ENCODE peak calls at places on chromosomes 13 and 19, in nine cellular contexts. One of them, this sample, is unnamed.
A peak's percentile ranks its signal among the peaks of the same experiment; 100 is the strongest.

GRCh38 chr19:55590621-55591020 is 8.7 kb downstream of the FIZ1 start:
- DNase-seq in NCI-H1092: no peak
- DNase-seq in HT-29: peak; percentile 64
- DNase-seq in H1: no peak
- DNase-seq in AG04450: no peak
- DNase-seq in mucosa of gallbladder: no peak
- DNase-seq in cardiac fibroblast: no peak
- DNase-seq in thoracic aorta: no peak
- DNase-seq in AG20443: peak; percentile 25
- DNase-seq in this sample: no peak

GRCh38 chr13:19967619-19968018 is 9.1 kb downstream of the ZMYM2 start:
- DNase-seq in NCI-H1092: no peak
- DNase-seq in HT-29: peak; percentile 29
- DNase-seq in H1: no peak
- DNase-seq in AG04450: no peak
- DNase-seq in mucosa of gallbladder: no peak
- DNase-seq in cardiac fibroblast: no peak
- DNase-seq in thoracic aorta: no peak
- DNase-seq in AG20443: no peak
- DNase-seq in this sample: no peak

GRCh38 chr13:111177081-111177711 is 62.1 kb downstream of the ARHGEF7 start:
- DNase-seq in NCI-H1092: peak; percentile 84
- DNase-seq in HT-29: no peak
- DNase-seq in H1: no peak
- DNase-seq in AG04450: no peak
- DNase-seq in mucosa of gallbladder: peak; percentile 53
- DNase-seq in cardiac fibroblast: peak; percentile 91
- DNase-seq in thoracic aorta: no peak
- DNase-seq in AG20443: no peak
- DNase-seq in this sample: peak; percentile 23

GRCh38 chr19:49677901-49678674 is 1.0 kb downstream of the PRMT1 start:
- DNase-seq in NCI-H1092: peak; percentile 56
- DNase-seq in HT-29: peak; percentile 93
- DNase-seq in H1: peak; percentile 72
- DNase-seq in AG04450: no peak
- DNase-seq in mucosa of gallbladder: peak; percentile 68
- DNase-seq in cardiac fibroblast: peak; percentile 77
- DNase-seq in thoracic aorta: no peak
- DNase-seq in AG20443: peak; percentile 58
- DNase-seq in this sample: peak; percentile 79

GRCh38 chr19:2149980-2150793 is 1.2 kb downstream of the AP3D1 start:
- DNase-seq in NCI-H1092: no peak
- DNase-seq in HT-29: peak; percentile 71
- DNase-seq in H1: no peak
- DNase-seq in AG04450: no peak
- DNase-seq in mucosa of gallbladder: no peak
- DNase-seq in cardiac fibroblast: peak; percentile 19
- DNase-seq in thoracic aorta: no peak
- DNase-seq in AG20443: no peak
- DNase-seq in this sample: no peak

GRCh38 chr13:111654531-111654930 is 334.1 kb downstream of the TEX29 start:
- DNase-seq in NCI-H1092: no peak
- DNase-seq in HT-29: no peak
- DNase-seq in H1: no peak
- DNase-seq in AG04450: no peak
- DNase-seq in mucosa of gallbladder: no peak
- DNase-seq in cardiac fibroblast: no peak
- DNase-seq in thoracic aorta: no peak
- DNase-seq in AG20443: no peak
- DNase-seq in this sample: no peak

GRCh38 chr19:13964776-13965175 is 12.5 kb downstream of the DCAF15 start:
- DNase-seq in NCI-H1092: no peak
- DNase-seq in HT-29: no peak
- DNase-seq in H1: no peak
- DNase-seq in AG04450: no peak
- DNase-seq in mucosa of gallbladder: no peak
- DNase-seq in cardiac fibroblast: no peak
- DNase-seq in thoracic aorta: no peak
- DNase-seq in AG20443: no peak
- DNase-seq in this sample: peak; percentile 78

GRCh38 chr13:101211261-101211660 is 205.0 kb downstream of the NALCN start:
- DNase-seq in NCI-H1092: no peak
- DNase-seq in HT-29: no peak
- DNase-seq in H1: no peak
- DNase-seq in AG04450: no peak
- DNase-seq in mucosa of gallbladder: no peak
- DNase-seq in cardiac fibroblast: peak; percentile 79
- DNase-seq in thoracic aorta: no peak
- DNase-seq in AG20443: peak; percentile 48
- DNase-seq in this sample: peak; percentile 78

GRCh38 chr19:10566658-10567410 is 1.0 kb upstream of the KRI1 start:
- DNase-seq in NCI-H1092: no peak
- DNase-seq in HT-29: no peak
- DNase-seq in H1: no peak
- DNase-seq in AG04450: no peak
- DNase-seq in mucosa of gallbladder: no peak
- DNase-seq in cardiac fibroblast: no peak
- DNase-seq in thoracic aorta: no peak
- DNase-seq in AG20443: no peak
- DNase-seq in this sample: no peak

GRCh38 chr13:107867701-107868661 is 347.4 kb downstream of the LIG4 start:
- DNase-seq in NCI-H1092: peak; percentile 83
- DNase-seq in HT-29: no peak
- DNase-seq in H1: no peak
- DNase-seq in AG04450: no peak
- DNase-seq in mucosa of gallbladder: peak; percentile 36
- DNase-seq in cardiac fibroblast: peak; percentile 29
- DNase-seq in thoracic aorta: no peak
- DNase-seq in AG20443: peak; percentile 51
- DNase-seq in this sample: peak; percentile 25

GRCh38 chr13:71169125-71169524 is 697.9 kb downstream of the DACH1 start:
- DNase-seq in NCI-H1092: peak; percentile 4
- DNase-seq in HT-29: no peak
- DNase-seq in H1: no peak
- DNase-seq in AG04450: no peak
- DNase-seq in mucosa of gallbladder: no peak
- DNase-seq in cardiac fibroblast: no peak
- DNase-seq in thoracic aorta: no peak
- DNase-seq in AG20443: no peak
- DNase-seq in this sample: no peak

GRCh38 chr13:57739791-57740190 is 108.2 kb downstream of the PCDH17 start:
- DNase-seq in NCI-H1092: no peak
- DNase-seq in HT-29: no peak
- DNase-seq in H1: no peak
- DNase-seq in AG04450: no peak
- DNase-seq in mucosa of gallbladder: no peak
- DNase-seq in cardiac fibroblast: peak; percentile 83
- DNase-seq in thoracic aorta: no peak
- DNase-seq in AG20443: no peak
- DNase-seq in this sample: no peak

GRCh38 chr19:10830370-10830769 is 5.6 kb downstream of the TMED1 start:
- DNase-seq in NCI-H1092: no peak
- DNase-seq in HT-29: no peak
- DNase-seq in H1: no peak
- DNase-seq in AG04450: no peak
- DNase-seq in mucosa of gallbladder: no peak
- DNase-seq in cardiac fibroblast: no peak
- DNase-seq in thoracic aorta: no peak
- DNase-seq in AG20443: no peak
- DNase-seq in this sample: no peak

GRCh38 chr19:7333198-7334118 is 15.3 kb upstream of the ARHGEF18 start:
- DNase-seq in NCI-H1092: no peak
- DNase-seq in HT-29: no peak
- DNase-seq in H1: no peak
- DNase-seq in AG04450: no peak
- DNase-seq in mucosa of gallbladder: no peak
- DNase-seq in cardiac fibroblast: peak; percentile 70
- DNase-seq in thoracic aorta: no peak
- DNase-seq in AG20443: no peak
- DNase-seq in this sample: no peak

GRCh38 chr19:13300421-13301030 is 150.3 kb downstream of the IER2 start:
- DNase-seq in NCI-H1092: no peak
- DNase-seq in HT-29: no peak
- DNase-seq in H1: no peak
- DNase-seq in AG04450: no peak
- DNase-seq in mucosa of gallbladder: no peak
- DNase-seq in cardiac fibroblast: no peak
- DNase-seq in thoracic aorta: no peak
- DNase-seq in AG20443: no peak
- DNase-seq in this sample: no peak

GRCh38 chr19:36747750-36748149 is 24.9 kb downstream of the ZNF850 start:
- DNase-seq in NCI-H1092: no peak
- DNase-seq in HT-29: no peak
- DNase-seq in H1: no peak
- DNase-seq in AG04450: no peak
- DNase-seq in mucosa of gallbladder: no peak
- DNase-seq in cardiac fibroblast: no peak
- DNase-seq in thoracic aorta: no peak
- DNase-seq in AG20443: no peak
- DNase-seq in this sample: no peak

GRCh38 chr13:72221276-72221962 is 354.4 kb upstream of the DACH1 start:
- DNase-seq in NCI-H1092: no peak
- DNase-seq in HT-29: peak; percentile 77
- DNase-seq in H1: peak; percentile 75
- DNase-seq in AG04450: no peak
- DNase-seq in mucosa of gallbladder: no peak
- DNase-seq in cardiac fibroblast: peak; percentile 9
- DNase-seq in thoracic aorta: no peak
- DNase-seq in AG20443: peak; percentile 8
- DNase-seq in this sample: no peak

GRCh38 chr13:91158015-91158390 is 189.5 kb upstream of the MIR17HG start:
- DNase-seq in NCI-H1092: no peak
- DNase-seq in HT-29: peak; percentile 38
- DNase-seq in H1: no peak
- DNase-seq in AG04450: no peak
- DNase-seq in mucosa of gallbladder: no peak
- DNase-seq in cardiac fibroblast: no peak
- DNase-seq in thoracic aorta: no peak
- DNase-seq in AG20443: no peak
- DNase-seq in this sample: no peak

GRCh38 chr19:2579678-2580280 is 103.9 kb downstream of the GADD45B start:
- DNase-seq in NCI-H1092: no peak
- DNase-seq in HT-29: no peak
- DNase-seq in H1: no peak
- DNase-seq in AG04450: no peak
- DNase-seq in mucosa of gallbladder: no peak
- DNase-seq in cardiac fibroblast: no peak
- DNase-seq in thoracic aorta: no peak
- DNase-seq in AG20443: no peak
- DNase-seq in this sample: no peak

GRCh38 chr13:111139874-111140561 is 24.9 kb downstream of the ARHGEF7 start:
- DNase-seq in NCI-H1092: peak; percentile 76
- DNase-seq in HT-29: peak; percentile 63
- DNase-seq in H1: no peak
- DNase-seq in AG04450: no peak
- DNase-seq in mucosa of gallbladder: no peak
- DNase-seq in cardiac fibroblast: no peak
- DNase-seq in thoracic aorta: no peak
- DNase-seq in AG20443: no peak
- DNase-seq in this sample: no peak

GRCh38 chr13:114134944-114135610 is 2.7 kb upstream of the RASA3 start:
- DNase-seq in NCI-H1092: no peak
- DNase-seq in HT-29: no peak
- DNase-seq in H1: no peak
- DNase-seq in AG04450: no peak
- DNase-seq in mucosa of gallbladder: no peak
- DNase-seq in cardiac fibroblast: no peak
- DNase-seq in thoracic aorta: no peak
- DNase-seq in AG20443: no peak
- DNase-seq in this sample: no peak

GRCh38 chr13:57627663-57628062 is 3.9 kb upstream of the PCDH17 start:
- DNase-seq in NCI-H1092: peak; percentile 13
- DNase-seq in HT-29: peak; percentile 54
- DNase-seq in H1: no peak
- DNase-seq in AG04450: no peak
- DNase-seq in mucosa of gallbladder: no peak
- DNase-seq in cardiac fibroblast: peak; percentile 53
- DNase-seq in thoracic aorta: no peak
- DNase-seq in AG20443: peak; percentile 16
- DNase-seq in this sample: no peak

GRCh38 chr19:58181902-58182576 is 822 bp upstream of the ZNF274 start:
- DNase-seq in NCI-H1092: no peak
- DNase-seq in HT-29: peak; percentile 82
- DNase-seq in H1: no peak
- DNase-seq in AG04450: no peak
- DNase-seq in mucosa of gallbladder: peak; percentile 43
- DNase-seq in cardiac fibroblast: peak; percentile 68
- DNase-seq in thoracic aorta: no peak
- DNase-seq in AG20443: no peak
- DNase-seq in this sample: peak; percentile 21

GRCh38 chr13:91567485-91568207 is 169.2 kb downstream of the GPC5 start:
- DNase-seq in NCI-H1092: no peak
- DNase-seq in HT-29: no peak
- DNase-seq in H1: no peak
- DNase-seq in AG04450: no peak
- DNase-seq in mucosa of gallbladder: no peak
- DNase-seq in cardiac fibroblast: no peak
- DNase-seq in thoracic aorta: no peak
- DNase-seq in AG20443: no peak
- DNase-seq in this sample: no peak

GRCh38 chr13:25394661-25395060 is 22.9 kb downstream of the ATP8A2 start:
- DNase-seq in NCI-H1092: no peak
- DNase-seq in HT-29: no peak
- DNase-seq in H1: no peak
- DNase-seq in AG04450: no peak
- DNase-seq in mucosa of gallbladder: no peak
- DNase-seq in cardiac fibroblast: no peak
- DNase-seq in thoracic aorta: no peak
- DNase-seq in AG20443: no peak
- DNase-seq in this sample: no peak

GRCh38 chr19:797528-798414 is 519 bp downstream of the PTBP1 start:
- DNase-seq in NCI-H1092: peak; percentile 92
- DNase-seq in HT-29: peak; percentile 85
- DNase-seq in H1: no peak
- DNase-seq in AG04450: peak; percentile 66
- DNase-seq in mucosa of gallbladder: peak; percentile 90
- DNase-seq in cardiac fibroblast: peak; percentile 90
- DNase-seq in thoracic aorta: peak; percentile 58
- DNase-seq in AG20443: peak; percentile 100
- DNase-seq in this sample: peak; percentile 91

GRCh38 chr13:92838786-92839185 is 387.8 kb upstream of the GPC6 start:
- DNase-seq in NCI-H1092: no peak
- DNase-seq in HT-29: no peak
- DNase-seq in H1: no peak
- DNase-seq in AG04450: peak; percentile 51
- DNase-seq in mucosa of gallbladder: no peak
- DNase-seq in cardiac fibroblast: peak; percentile 93
- DNase-seq in thoracic aorta: no peak
- DNase-seq in AG20443: peak; percentile 58
- DNase-seq in this sample: peak; percentile 88

GRCh38 chr19:18790566-18791314 is at the start of gene COMP:
- DNase-seq in NCI-H1092: no peak
- DNase-seq in HT-29: no peak
- DNase-seq in H1: no peak
- DNase-seq in AG04450: no peak
- DNase-seq in mucosa of gallbladder: no peak
- DNase-seq in cardiac fibroblast: no peak
- DNase-seq in thoracic aorta: no peak
- DNase-seq in AG20443: no peak
- DNase-seq in this sample: no peak

GRCh38 chr13:95698047-95698749 is 21.3 kb downstream of the DNAJC3 start:
- DNase-seq in NCI-H1092: no peak
- DNase-seq in HT-29: no peak
- DNase-seq in H1: no peak
- DNase-seq in AG04450: no peak
- DNase-seq in mucosa of gallbladder: no peak
- DNase-seq in cardiac fibroblast: peak; percentile 37
- DNase-seq in thoracic aorta: no peak
- DNase-seq in AG20443: no peak
- DNase-seq in this sample: no peak

This sample was measured in foreskin fibroblast.